ENCODE peak calls at places on chromosomes 12 and 14, in four cellular contexts. F, M, N and P are unnamed samples.

GRCh38 chr14:50222061-50222613 is 9.2 kb downstream of the SOS2 start:
- DNase-seq in F (no peak), M (no peak), N (no peak), P (no peak)

GRCh38 chr14:50943261-50943942 is 881 bp downstream of the PYGL start:
- DNase-seq in F (no peak), M (no peak), N (no peak), P (peak; percentile 69)

GRCh38 chr12:128388461-128388921 is 121.5 kb downstream of the TMEM132C start:
- DNase-seq in F (no peak), M (no peak), N (no peak), P (no peak)

GRCh38 chr12:128586630-128587029 is 237.1 kb downstream of the SLC15A4 start:
- DNase-seq in F (no peak), M (no peak), N (no peak), P (no peak)

GRCh38 chr14:36827861-36828260 is 166.2 kb downstream of the PAX9 start:
- DNase-seq in F (no peak), M (no peak), N (no peak), P (no peak)

GRCh38 chr14:43786066-43786762 is 720.9 kb downstream of the FSCB start:
- DNase-seq in F (no peak), M (no peak), N (no peak), P (no peak)

GRCh38 chr12:111597731-111598636 is 1.1 kb downstream of the ATXN2 start:
- DNase-seq in F (peak; percentile 31), M (no peak), N (peak; percentile 40), P (peak; percentile 36)

GRCh38 chr14:101068958-101069549 is 165.5 kb upstream of the RTL1 start:
- DNase-seq in F (no peak), M (no peak), N (no peak), P (no peak)

GRCh38 chr14:68397371-68397779 is 395.5 kb downstream of the ZFP36L1 start:
- DNase-seq in F (no peak), M (no peak), N (no peak), P (no peak)

GRCh38 chr14:49971156-49972141 is 78.6 kb downstream of the ARF6 start:
- DNase-seq in F (no peak), M (no peak), N (no peak), P (no peak)

GRCh38 chr14:99745307-99745951 is 47.8 kb upstream of the EML1 start:
- DNase-seq in F (no peak), M (no peak), N (no peak), P (peak; percentile 85)

GRCh38 chr14:28577711-28578131 is 188.9 kb upstream of the FOXG1 start:
- DNase-seq in F (no peak), M (no peak), N (no peak), P (no peak)

GRCh38 chr12:5047729-5048128 is 4.0 kb downstream of the KCNA5 start:
- DNase-seq in F (no peak), M (no peak), N (no peak), P (no peak)

GRCh38 chr14:32905052-32905451 is 33.6 kb upstream of the NPAS3 start:
- DNase-seq in F (no peak), M (no peak), N (no peak), P (no peak)

GRCh38 chr12:124856132-124856841 is 7.4 kb downstream of the SCARB1 start:
- DNase-seq in F (no peak), M (no peak), N (no peak), P (no peak)

GRCh38 chr12:15164997-15165659 is 56.1 kb downstream of the RERG start:
- DNase-seq in F (no peak), M (no peak), N (no peak), P (no peak)

GRCh38 chr12:120100630-120101029 is 15.9 kb downstream of the RAB35 start:
- DNase-seq in F (no peak), M (no peak), N (no peak), P (no peak)

GRCh38 chr14:51849095-51849494 is 11.3 kb upstream of the GNG2 start:
- DNase-seq in F (peak; percentile 27), M (no peak), N (peak; percentile 53), P (peak; percentile 16)

GRCh38 chr14:106788534-106788933 is 1262.2 kb downstream of the TMEM121 start:
- DNase-seq in F (no peak), M (no peak), N (no peak), P (no peak)

GRCh38 chr14:85714046-85714445 is 184.1 kb downstream of the FLRT2 start:
- DNase-seq in F (no peak), M (no peak), N (no peak), P (no peak)